ENCODE peak calls at places on chromosome 18, in five cellular contexts. S is neural progenitor cell, Z is fibroblast of lung, T is fibroblast of the aortic adventitia, C is fibroblast of mammary gland. N is an unnamed sample.

GRCh38 chr18:80253871-80254492 is 6.7 kb upstream of the PARD6G start:
- DNase-seq in S (no peak), Z (no peak), T (no peak), C (peak), N (peak)

GRCh38 chr18:12302391-12303147 is 5.5 kb upstream of the TUBB6 start:
- DNase-seq in S (no peak), Z (no peak), T (no peak), C (no peak), N (no peak)

GRCh38 chr18:10523544-10523943 is 2.3 kb upstream of the NAPG start:
- DNase-seq in S (no peak), Z (no peak), T (no peak), C (no peak), N (no peak)

GRCh38 chr18:33751613-33752221 is 173.7 kb downstream of the ASXL3 start:
- DNase-seq in S (peak), Z (peak), T (peak), C (peak), N (no peak)

GRCh38 chr18:934518-935123 is 29.9 kb downstream of the ADCYAP1 start:
- DNase-seq in S (peak), Z (no peak), T (no peak), C (no peak), N (no peak)

GRCh38 chr18:42707080-42707479 is 408.4 kb downstream of the RIT2 start:
- DNase-seq in S (no peak), Z (no peak), T (no peak), C (no peak), N (no peak)

GRCh38 chr18:75265255-75265654 is 54.7 kb downstream of the TSHZ1 start:
- DNase-seq in S (no peak), Z (no peak), T (no peak), C (peak), N (no peak)

GRCh38 chr18:9757851-9758587 is 49.9 kb downstream of the RAB31 start:
- DNase-seq in S (no peak), Z (peak), T (peak), C (peak), N (no peak)

GRCh38 chr18:475202-475624 is 25.3 kb downstream of the COLEC12 start:
- DNase-seq in S (no peak), Z (peak), T (peak), C (peak), N (no peak)

GRCh38 chr18:3511980-3512379 is 62.0 kb downstream of the TGIF1 start:
- DNase-seq in S (no peak), Z (peak), T (peak), C (peak), N (no peak)

GRCh38 chr18:59996370-59996966 is 96.7 kb downstream of the PMAIP1 start:
- DNase-seq in S (peak), Z (peak), T (peak), C (peak), N (no peak)

GRCh38 chr18:44733754-44734465 is 53.2 kb downstream of the SETBP1 start:
- DNase-seq in S (no peak), Z (no peak), T (no peak), C (peak), N (no peak)

GRCh38 chr18:35816003-35816402 is 156.5 kb upstream of the RMP24 start:
- DNase-seq in S (no peak), Z (no peak), T (no peak), C (no peak), N (no peak)

GRCh38 chr18:77052656-77053309 is 79.8 kb downstream of the MBP start:
- DNase-seq in S (no peak), Z (no peak), T (no peak), C (no peak), N (no peak)

GRCh38 chr18:25136416-25137132 is 215.4 kb downstream of the ZNF521 start:
- DNase-seq in S (no peak), Z (peak), T (peak), C (peak), N (no peak)

GRCh38 chr18:79706658-79707057 is 27.1 kb downstream of the CTDP1 start:
- DNase-seq in S (no peak), Z (no peak), T (no peak), C (no peak), N (no peak)

GRCh38 chr18:27704721-27705361 is 472.1 kb downstream of the CDH2 start:
- DNase-seq in S (no peak), Z (no peak), T (no peak), C (no peak), N (no peak)

GRCh38 chr18:34370704-34371405 is 146.1 kb upstream of the NOL4 start:
- DNase-seq in S (no peak), Z (no peak), T (no peak), C (no peak), N (no peak)

GRCh38 chr18:79630266-79631095 is 49.1 kb upstream of the CTDP1 start:
- DNase-seq in S (no peak), Z (peak), T (no peak), C (no peak), N (peak)

GRCh38 chr18:5603153-5603552 is 59.4 kb upstream of the EPB41L3 start:
- DNase-seq in S (no peak), Z (no peak), T (no peak), C (no peak), N (no peak)

GRCh38 chr18:5600376-5601071 is 56.7 kb upstream of the EPB41L3 start:
- DNase-seq in S (peak), Z (no peak), T (peak), C (peak), N (no peak)

GRCh38 chr18:5601188-5601624 is 57.4 kb upstream of the EPB41L3 start:
- DNase-seq in S (no peak), Z (no peak), T (no peak), C (no peak), N (no peak)

DNA sequence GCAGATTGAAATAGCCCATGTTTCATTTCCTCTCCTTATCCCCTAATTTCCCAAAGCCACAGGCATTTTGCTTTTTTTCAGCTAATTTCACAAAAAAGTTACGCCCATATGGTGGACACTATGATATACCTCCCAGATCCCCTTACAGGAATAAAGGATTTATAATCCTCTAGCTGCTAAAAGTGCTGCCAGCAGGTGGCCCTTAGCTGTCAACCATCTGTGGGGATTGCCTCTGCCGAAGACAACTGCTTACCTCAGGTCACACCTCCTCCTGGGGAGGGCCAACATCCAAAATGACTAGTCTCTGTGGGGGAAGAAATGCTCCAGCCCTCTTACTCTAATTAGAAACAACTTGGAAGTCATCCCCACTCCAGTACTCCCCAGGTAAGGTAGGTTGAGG is 61.0 kb upstream of the EPB41L3 start:
- DNase-seq in S (no peak), Z (no peak), T (no peak), C (no peak), N (no peak)
- TF ChIP-seq CTCF in S (no peak), Z (no peak), T (no peak), C (peak), N (peak)

GRCh38 chr18:8073167-8073566 is 506.1 kb downstream of the PTPRM start:
- DNase-seq in S (no peak), Z (no peak), T (no peak), C (no peak), N (no peak)

GRCh38 chr18:8063733-8064132 is 496.6 kb downstream of the PTPRM start:
- DNase-seq in S (no peak), Z (no peak), T (no peak), C (no peak), N (no peak)

DNA sequence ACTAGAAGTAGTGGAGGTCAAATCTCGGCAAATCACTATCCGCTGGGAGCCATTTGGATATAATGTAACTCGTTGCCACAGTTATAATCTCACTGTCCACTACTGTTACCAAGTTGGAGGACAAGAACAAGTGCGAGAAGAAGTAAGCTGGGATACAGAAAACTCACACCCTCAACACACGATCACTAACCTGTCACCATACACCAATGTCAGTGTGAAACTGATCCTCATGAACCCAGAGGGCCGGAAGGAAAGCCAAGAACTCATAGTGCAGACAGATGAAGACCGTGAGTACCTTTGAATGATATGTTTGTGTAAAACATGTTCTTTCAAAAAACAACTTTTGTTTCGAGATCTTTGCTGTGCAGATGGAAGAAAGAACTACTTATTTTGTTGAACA is 502.6 kb downstream of the PTPRM start:
- DNase-seq in S (no peak), Z (no peak), T (no peak), C (no peak), N (no peak)
- TF ChIP-seq CTCF in S (no peak), Z (no peak), T (no peak), C (no peak), N (no peak)

GRCh38 chr18:49059028-49059670 is 108.4 kb upstream of the SMAD7 start:
- DNase-seq in S (peak), Z (no peak), T (peak), C (peak), N (no peak)
- TF ChIP-seq CTCF in S (peak), Z (peak), T (peak), C (peak), N (no peak)

DNA sequence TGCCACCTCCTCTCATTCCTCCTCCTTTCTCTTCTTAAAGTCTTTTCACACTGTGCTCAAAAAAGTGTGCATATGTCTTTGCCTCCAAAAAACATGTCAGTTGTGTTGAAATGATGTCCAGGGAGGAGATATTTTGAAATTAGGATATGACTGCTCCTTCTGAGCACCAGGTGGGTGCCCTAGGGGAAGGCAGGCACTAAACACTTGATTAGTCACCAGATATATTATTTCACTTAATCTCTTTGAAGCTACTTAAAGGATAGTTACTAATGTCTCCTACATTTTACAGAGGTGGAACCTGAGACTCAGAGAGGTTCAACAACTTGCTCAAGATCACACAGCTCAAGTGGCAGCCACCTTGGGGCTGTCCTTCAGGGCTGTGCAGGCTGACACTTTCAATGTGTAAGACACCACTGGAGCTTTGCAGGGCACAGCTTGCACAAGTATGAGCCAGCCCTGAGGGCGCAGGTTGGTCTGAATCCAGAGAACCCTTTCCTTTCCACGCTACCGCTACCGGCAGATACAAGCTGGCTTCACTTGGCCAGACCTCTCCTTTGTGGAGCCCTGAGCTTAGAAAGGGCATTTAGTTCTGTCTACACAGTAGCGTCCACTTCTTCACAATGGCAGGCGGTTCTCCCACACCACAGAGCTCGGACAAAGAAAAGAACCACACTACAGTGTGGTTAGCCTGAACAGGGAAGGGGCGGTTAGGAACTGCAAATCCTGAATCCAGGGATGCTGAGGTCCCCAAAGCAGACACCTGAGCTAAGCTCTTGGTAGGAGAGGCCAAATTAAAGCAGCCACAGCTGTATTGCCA is 16.4 kb downstream of the ALPK2 start:
- DNase-seq in S (peak), Z (no peak), T (no peak), C (no peak), N (no peak)
- TF ChIP-seq CTCF in S (no peak), Z (no peak), T (no peak), C (no peak), N (no peak)

GRCh38 chr18:62715829-62716678 is 713 bp downstream of the PHLPP1 start:
- DNase-seq in S (peak), Z (peak), T (peak), C (peak), N (peak)

GRCh38 chr18:62717850-62718229 is 2.5 kb downstream of the PHLPP1 start:
- DNase-seq in S (no peak), Z (peak), T (peak), C (peak), N (no peak)

GRCh38 chr18:62715439-62715792 is at the start of gene PHLPP1:
- DNase-seq in S (no peak), Z (no peak), T (no peak), C (no peak), N (no peak)

GRCh38 chr18:62717059-62717849 is 1.9 kb downstream of the PHLPP1 start:
- DNase-seq in S (no peak), Z (peak), T (peak), C (peak), N (no peak)

DNA sequence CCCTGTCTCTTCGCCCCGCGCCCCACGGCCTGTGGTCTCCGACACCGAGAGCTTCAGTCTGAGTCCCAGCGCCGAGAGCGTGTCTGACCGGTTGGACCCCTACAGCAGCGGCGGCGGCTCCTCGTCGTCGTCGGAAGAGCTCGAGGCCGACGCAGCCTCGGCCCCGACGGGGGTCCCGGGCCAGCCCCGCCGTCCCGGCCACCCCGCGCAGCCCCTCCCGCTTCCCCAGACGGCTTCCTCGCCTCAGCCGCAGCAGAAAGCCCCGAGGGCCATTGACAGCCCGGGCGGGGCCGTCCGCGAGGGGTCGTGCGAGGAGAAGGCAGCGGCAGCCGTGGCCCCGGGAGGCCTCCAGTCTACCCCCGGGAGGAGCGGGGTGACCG is 1.3 kb downstream of the PHLPP1 start:
- DNase-seq in S (peak), Z (peak), T (no peak), C (peak), N (peak)
- TF ChIP-seq CTCF in S (peak), Z (no peak), T (no peak), C (no peak), N (no peak)

N was measured in type B pancreatic cell.